ENCODE peak calls at places on chromosomes 13 and 19, in four cellular contexts. One of them, this sample, is unnamed.

GRCh38 chr13:102400619-102401125 is 1.2 kb downstream of the FGF14 start:
- DNase-seq in hepatocyte: no peak
- DNase-seq in PC-3: no peak
- DNase-seq in GM23338: peak; percentile 45
- DNase-seq in this sample: no peak

GRCh38 chr13:23466144-23467002 is 32.9 kb upstream of the SACS start:
- DNase-seq in hepatocyte: peak; percentile 83
- DNase-seq in GM23338: peak; percentile 85
- DNase-seq in PC-3: peak; percentile 77
- DNase-seq in this sample: peak; percentile 54

GRCh38 chr19:1837222-1837565 is 11.1 kb downstream of the REXO1 start:
- DNase-seq in GM23338: no peak
- DNase-seq in PC-3: no peak
- DNase-seq in hepatocyte: no peak
- DNase-seq in this sample: no peak

GRCh38 chr19:17327654-17328516 is 6.8 kb downstream of the ANO8 start:
- DNase-seq in GM23338: peak; percentile 98
- DNase-seq in PC-3: no peak
- DNase-seq in hepatocyte: peak; percentile 89
- DNase-seq in this sample: peak; percentile 82

GRCh38 chr13:76732367-76732766 is 153.8 kb downstream of the KCTD12 start:
- DNase-seq in hepatocyte: no peak
- DNase-seq in PC-3: no peak
- DNase-seq in GM23338: no peak
- DNase-seq in this sample: no peak

GRCh38 chr13:113784645-113785024 is 25.6 kb downstream of the TMEM255B start:
- DNase-seq in PC-3: no peak
- DNase-seq in hepatocyte: no peak
- DNase-seq in GM23338: no peak
- DNase-seq in this sample: no peak

GRCh38 chr19:18781885-18782527 is 9.1 kb downstream of the COMP start:
- DNase-seq in GM23338: no peak
- DNase-seq in PC-3: no peak
- DNase-seq in hepatocyte: no peak
- DNase-seq in this sample: no peak

GRCh38 chr13:43159007-43159406 is 135.6 kb downstream of the DNAJC15 start:
- DNase-seq in GM23338: peak; percentile 54
- DNase-seq in PC-3: no peak
- DNase-seq in hepatocyte: no peak
- DNase-seq in this sample: no peak

GRCh38 chr13:95356916-95357315 is 55.7 kb upstream of the ABCC4 start:
- DNase-seq in GM23338: no peak
- DNase-seq in hepatocyte: no peak
- DNase-seq in PC-3: no peak
- DNase-seq in this sample: no peak

GRCh38 chr13:21071015-21071414 is 9.6 kb upstream of the LATS2 start:
- DNase-seq in PC-3: peak; percentile 48
- DNase-seq in hepatocyte: no peak
- DNase-seq in GM23338: no peak
- DNase-seq in this sample: no peak

GRCh38 chr19:54063350-54064078 is at the start of gene VSTM1:
- DNase-seq in hepatocyte: no peak
- DNase-seq in GM23338: no peak
- DNase-seq in PC-3: no peak
- DNase-seq in this sample: no peak

GRCh38 chr19:29666634-29667389 is 1.6 kb downstream of the PLEKHF1 start:
- DNase-seq in hepatocyte: peak; percentile 82
- DNase-seq in GM23338: peak; percentile 71
- DNase-seq in PC-3: no peak
- DNase-seq in this sample: no peak

GRCh38 chr19:48926909-48927308 is 6.6 kb upstream of the DHDH start:
- DNase-seq in PC-3: peak; percentile 95
- DNase-seq in hepatocyte: peak; percentile 54
- DNase-seq in GM23338: no peak
- DNase-seq in this sample: peak; percentile 75

GRCh38 chr13:88648598-88649373 is 977.6 kb downstream of the SLITRK5 start:
- DNase-seq in hepatocyte: no peak
- DNase-seq in PC-3: no peak
- DNase-seq in GM23338: no peak
- DNase-seq in this sample: no peak

GRCh38 chr13:106063591-106064308 is 471.7 kb downstream of the EFNB2 start:
- DNase-seq in PC-3: peak; percentile 41
- DNase-seq in GM23338: no peak
- DNase-seq in hepatocyte: no peak
- DNase-seq in this sample: no peak

GRCh38 chr19:37992761-37993160 is 85.8 kb downstream of the SIPA1L3 start:
- DNase-seq in GM23338: no peak
- DNase-seq in hepatocyte: no peak
- DNase-seq in PC-3: no peak
- DNase-seq in this sample: no peak

GRCh38 chr13:29496241-29496712 is 99.2 kb downstream of the SLC7A1 start:
- DNase-seq in hepatocyte: no peak
- DNase-seq in GM23338: no peak
- DNase-seq in PC-3: peak; percentile 41
- DNase-seq in this sample: no peak

GRCh38 chr13:28603033-28603664 is 55.8 kb upstream of the POMP start:
- DNase-seq in GM23338: no peak
- DNase-seq in hepatocyte: no peak
- DNase-seq in PC-3: no peak
- DNase-seq in this sample: no peak

GRCh38 chr19:39595950-39596349 is 6.4 kb upstream of the LGALS13 start:
- DNase-seq in PC-3: peak; percentile 55
- DNase-seq in GM23338: no peak
- DNase-seq in hepatocyte: no peak
- DNase-seq in this sample: no peak

GRCh38 chr19:10085641-10086031 is 481 bp upstream of the SHFL start:
- DNase-seq in hepatocyte: no peak
- DNase-seq in GM23338: peak; percentile 29
- DNase-seq in PC-3: peak; percentile 9
- DNase-seq in this sample: no peak

GRCh38 chr13:45341799-45342584 is 1.0 kb upstream of the TPT1 start:
- DNase-seq in PC-3: peak; percentile 28
- DNase-seq in hepatocyte: no peak
- DNase-seq in GM23338: no peak
- DNase-seq in this sample: no peak

GRCh38 chr13:54647275-54647674 is 1618.7 kb downstream of the OLFM4 start:
- DNase-seq in PC-3: no peak
- DNase-seq in hepatocyte: no peak
- DNase-seq in GM23338: no peak
- DNase-seq in this sample: no peak

GRCh38 chr19:40366697-40367561 is 18.4 kb downstream of the PLD3 start:
- DNase-seq in hepatocyte: peak; percentile 74
- DNase-seq in GM23338: peak; percentile 81
- DNase-seq in PC-3: no peak
- DNase-seq in this sample: no peak

GRCh38 chr13:32734511-32734910 is 148.3 kb downstream of the PDS5B start:
- DNase-seq in hepatocyte: no peak
- DNase-seq in GM23338: no peak
- DNase-seq in PC-3: peak; percentile 61
- DNase-seq in this sample: no peak

GRCh38 chr13:52615817-52616216 is 26.4 kb upstream of the HNRNPA1L2 start:
- DNase-seq in PC-3: no peak
- DNase-seq in GM23338: no peak
- DNase-seq in hepatocyte: no peak
- DNase-seq in this sample: no peak

GRCh38 chr19:42480335-42481095 is 37.8 kb upstream of the CXCL17 start:
- DNase-seq in PC-3: peak; percentile 61
- DNase-seq in GM23338: no peak
- DNase-seq in hepatocyte: peak; percentile 62
- DNase-seq in this sample: no peak

GRCh38 chr13:106287351-106287750 is 248.1 kb downstream of the EFNB2 start:
- DNase-seq in PC-3: no peak
- DNase-seq in hepatocyte: no peak
- DNase-seq in GM23338: no peak
- DNase-seq in this sample: no peak

GRCh38 chr13:77779461-77780272 is 82.2 kb downstream of the SLAIN1 start:
- DNase-seq in hepatocyte: peak; percentile 77
- DNase-seq in GM23338: peak; percentile 76
- DNase-seq in PC-3: peak; percentile 63
- DNase-seq in this sample: peak; percentile 18

GRCh38 chr13:52686381-52686780 is 33.7 kb downstream of the SUGT1 start:
- DNase-seq in PC-3: no peak
- DNase-seq in hepatocyte: no peak
- DNase-seq in GM23338: no peak
- DNase-seq in this sample: no peak

DNA sequence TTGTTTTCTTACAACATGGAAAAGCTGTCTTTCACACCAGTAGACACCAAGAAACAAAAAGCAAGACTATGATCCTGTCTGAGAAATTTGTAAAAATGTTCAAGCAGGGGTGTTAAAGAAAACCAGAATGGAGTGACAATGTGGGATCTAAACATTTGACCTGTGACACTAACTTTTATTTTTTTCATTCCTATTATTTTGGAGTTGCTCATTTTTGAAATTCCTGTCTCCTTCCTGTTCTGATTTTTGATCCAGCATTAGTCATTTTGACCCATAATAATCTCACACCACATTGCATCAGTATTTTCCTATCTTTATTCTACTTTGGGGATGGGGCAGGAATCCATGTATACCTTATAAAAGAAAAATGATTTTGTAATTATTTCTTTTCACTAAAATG is 164.2 kb downstream of the DLEU7 start:
- DNase-seq in hepatocyte: no peak
- DNase-seq in PC-3: no peak
- DNase-seq in GM23338: no peak
- DNase-seq in this sample: no peak
- TF ChIP-seq EZH2phosphoT487 in hepatocyte: no peak
- TF ChIP-seq EZH2phosphoT487 in PC-3: no peak
- TF ChIP-seq EZH2phosphoT487 in GM23338: no peak
- TF ChIP-seq EZH2phosphoT487 in this sample: no peak

GRCh38 chr13:49457221-49457620 is 13.1 kb downstream of the SETDB2 start:
- DNase-seq in hepatocyte: no peak
- DNase-seq in PC-3: peak; percentile 39
- DNase-seq in GM23338: no peak
- DNase-seq in this sample: no peak
- TF ChIP-seq EZH2phosphoT487 in hepatocyte: no peak
- TF ChIP-seq EZH2phosphoT487 in PC-3: no peak
- TF ChIP-seq EZH2phosphoT487 in GM23338: no peak
- TF ChIP-seq EZH2phosphoT487 in this sample: no peak

GRCh38 chr13:58376349-58376748 is 744.8 kb downstream of the PCDH17 start:
- DNase-seq in PC-3: no peak
- DNase-seq in hepatocyte: no peak
- DNase-seq in GM23338: no peak
- DNase-seq in this sample: no peak
- TF ChIP-seq EZH2phosphoT487 in PC-3: no peak
- TF ChIP-seq EZH2phosphoT487 in hepatocyte: no peak
- TF ChIP-seq EZH2phosphoT487 in GM23338: no peak
- TF ChIP-seq EZH2phosphoT487 in this sample: no peak

DNA sequence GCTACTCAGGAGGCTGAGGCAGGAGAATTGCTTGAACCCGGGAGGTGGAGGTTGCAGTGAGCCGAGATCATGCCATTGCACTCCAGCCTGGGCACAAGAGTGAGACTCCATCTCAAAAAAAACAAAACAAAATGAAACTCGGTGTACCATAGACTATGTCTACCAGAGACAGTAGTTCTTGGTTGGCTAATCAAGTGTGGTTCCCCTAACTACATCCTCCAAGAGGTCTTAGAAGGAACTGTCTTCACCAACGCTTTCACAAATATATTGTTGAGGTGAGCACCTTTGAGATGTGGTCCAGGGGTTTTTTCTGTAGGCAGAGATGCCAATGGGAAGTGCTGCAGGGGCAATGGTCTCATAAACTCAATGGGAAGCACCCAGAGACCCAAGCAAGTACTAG is 48.0 kb downstream of the RFC3 start:
- DNase-seq in hepatocyte: no peak
- DNase-seq in GM23338: no peak
- DNase-seq in PC-3: no peak
- DNase-seq in this sample: no peak
- TF ChIP-seq EZH2phosphoT487 in hepatocyte: no peak
- TF ChIP-seq EZH2phosphoT487 in GM23338: no peak
- TF ChIP-seq EZH2phosphoT487 in PC-3: no peak
- TF ChIP-seq EZH2phosphoT487 in this sample: no peak

DNA sequence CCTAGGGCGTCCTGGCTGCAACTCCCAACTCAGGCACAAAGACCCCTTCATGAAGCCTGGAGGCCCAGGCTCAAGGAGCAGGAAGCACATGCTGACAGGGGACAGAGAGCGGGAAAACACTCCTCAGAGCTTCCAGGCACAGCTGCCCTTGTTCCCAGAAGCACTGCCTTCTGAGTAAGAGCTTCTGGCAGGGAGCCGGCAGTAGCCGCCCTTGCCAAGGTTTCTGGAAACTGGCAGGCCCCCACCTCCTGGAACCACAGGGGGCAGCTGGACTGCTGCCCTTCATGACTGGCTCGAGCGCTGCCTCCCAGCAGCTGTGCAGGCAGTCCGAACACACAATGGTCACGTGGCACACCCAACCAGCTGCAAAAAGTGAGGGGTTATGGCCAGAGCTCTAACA is 33.6 kb upstream of the EPHX3 start:
- DNase-seq in PC-3: peak; percentile 76
- DNase-seq in hepatocyte: peak; percentile 67
- DNase-seq in GM23338: no peak
- DNase-seq in this sample: no peak
- TF ChIP-seq EZH2phosphoT487 in PC-3: no peak
- TF ChIP-seq EZH2phosphoT487 in hepatocyte: no peak
- TF ChIP-seq EZH2phosphoT487 in GM23338: no peak
- TF ChIP-seq EZH2phosphoT487 in this sample: no peak

GRCh38 chr13:60078226-60078625 is 85.5 kb downstream of the DIAPH3 start:
- DNase-seq in GM23338: no peak
- DNase-seq in hepatocyte: no peak
- DNase-seq in PC-3: no peak
- DNase-seq in this sample: no peak
- TF ChIP-seq EZH2phosphoT487 in GM23338: no peak
- TF ChIP-seq EZH2phosphoT487 in hepatocyte: no peak
- TF ChIP-seq EZH2phosphoT487 in PC-3: no peak
- TF ChIP-seq EZH2phosphoT487 in this sample: no peak

GRCh38 chr13:112756967-112757758 is 67.3 kb downstream of the ATP11A start:
- DNase-seq in hepatocyte: peak; percentile 39
- DNase-seq in GM23338: no peak
- DNase-seq in PC-3: no peak
- DNase-seq in this sample: no peak
- TF ChIP-seq EZH2phosphoT487 in hepatocyte: no peak
- TF ChIP-seq EZH2phosphoT487 in GM23338: no peak
- TF ChIP-seq EZH2phosphoT487 in PC-3: no peak
- TF ChIP-seq EZH2phosphoT487 in this sample: no peak